ENCODE peak calls at places on chromosome 3, in eight cellular contexts. Z, C, Q, X, J, O, R and T are unnamed samples.

GRCh38 chr3:140871022-140871421 is 70.6 kb upstream of the SLC25A36 start:
- DNase-seq in O (no peak), Q (no peak), J (no peak), C (no peak), R (no peak), Z (no peak), X (no peak), T (no peak)

GRCh38 chr3:188607810-188608209 is 453.9 kb downstream of the LPP start:
- DNase-seq in R (no peak), J (no peak), X (no peak), C (no peak), Z (no peak), Q (no peak), O (no peak), T (no peak)

GRCh38 chr3:143897558-143898305 is 49.5 kb upstream of the SLC9A9 start:
- DNase-seq in X (no peak), J (no peak), Q (peak; percentile 47), O (no peak), R (no peak), Z (no peak), C (peak; percentile 41), T (no peak)

GRCh38 chr3:152073267-152073666 is 195.5 kb upstream of the MBNL1 start:
- DNase-seq in C (no peak), X (no peak), Q (no peak), O (no peak), R (no peak), J (no peak), Z (no peak), T (no peak)

GRCh38 chr3:160106905-160107861 is 118.0 kb upstream of the C3orf80 start:
- DNase-seq in J (no peak), C (no peak), Z (no peak), O (no peak), R (no peak), Q (no peak), X (no peak), T (no peak)

GRCh38 chr3:172334743-172335142 is 113.5 kb downstream of the GHSR start:
- DNase-seq in O (no peak), R (no peak), Z (no peak), J (no peak), C (peak; percentile 63), Q (no peak), X (no peak), T (no peak)

GRCh38 chr3:195068045-195068444 is 202.9 kb downstream of the XXYLT1 start:
- DNase-seq in Q (no peak), J (no peak), Z (no peak), R (no peak), C (peak; percentile 1), O (no peak), X (no peak), T (no peak)

GRCh38 chr3:179719048-179719734 is 66.4 kb downstream of the USP13 start:
- DNase-seq in C (no peak), Z (no peak), Q (no peak), X (no peak), O (no peak), R (no peak), J (no peak), T (no peak)

GRCh38 chr3:12155833-12156232 is 2.9 kb downstream of the TIMP4 start:
- DNase-seq in O (no peak), X (no peak), J (peak; percentile 31), C (peak; percentile 83), Z (no peak), Q (no peak), R (no peak), T (no peak)

GRCh38 chr3:149969945-149970715 is 565 bp downstream of the PFN2 start:
- DNase-seq in Z (peak; percentile 92), O (peak; percentile 94), C (peak; percentile 79), X (peak; percentile 81), J (peak; percentile 29), R (peak; percentile 80), Q (peak; percentile 90), T (peak; percentile 78)

GRCh38 chr3:14810070-14810732 is 8.6 kb upstream of the FGD5 start:
- DNase-seq in X (no peak), Z (no peak), C (no peak), J (no peak), Q (peak; percentile 73), O (no peak), R (no peak), T (no peak)

GRCh38 chr3:48305396-48305795 is 28.1 kb downstream of the SPINK8 start:
- DNase-seq in Q (no peak), O (no peak), J (no peak), R (no peak), X (no peak), C (peak; percentile 25), Z (no peak), T (no peak)

GRCh38 chr3:27312044-27312668 is 57.0 kb downstream of the NEK10 start:
- DNase-seq in C (peak; percentile 65), X (no peak), J (peak; percentile 59), O (no peak), R (no peak), Q (peak; percentile 51), Z (peak; percentile 57), T (no peak)

GRCh38 chr3:171815977-171816595 is 5.8 kb upstream of the PLD1 start:
- DNase-seq in C (no peak), Q (no peak), Z (no peak), J (no peak), O (no peak), X (no peak), R (no peak), T (no peak)

GRCh38 chr3:41369838-41370237 is 170.5 kb downstream of the CTNNB1 start:
- DNase-seq in Q (no peak), O (no peak), C (no peak), J (no peak), X (no peak), Z (no peak), R (no peak), T (no peak)

GRCh38 chr3:167908745-167909442 is 173.4 kb downstream of the SERPINI1 start:
- DNase-seq in O (no peak), J (no peak), Z (no peak), C (no peak), Q (no peak), X (no peak), R (no peak), T (no peak)

GRCh38 chr3:167909443-167910287 is 174.1 kb downstream of the SERPINI1 start:
- DNase-seq in J (no peak), X (no peak), O (no peak), Z (no peak), C (no peak), R (no peak), Q (no peak), T (no peak)

GRCh38 chr3:167918686-167919085 is 177.0 kb downstream of the GOLIM4 start:
- DNase-seq in O (no peak), X (no peak), J (no peak), R (no peak), C (no peak), Z (no peak), Q (no peak), T (no peak)

GRCh38 chr3:167917969-167918368 is 177.8 kb downstream of the GOLIM4 start:
- DNase-seq in O (no peak), C (no peak), J (no peak), X (no peak), R (no peak), Z (no peak), Q (no peak), T (no peak)

DNA sequence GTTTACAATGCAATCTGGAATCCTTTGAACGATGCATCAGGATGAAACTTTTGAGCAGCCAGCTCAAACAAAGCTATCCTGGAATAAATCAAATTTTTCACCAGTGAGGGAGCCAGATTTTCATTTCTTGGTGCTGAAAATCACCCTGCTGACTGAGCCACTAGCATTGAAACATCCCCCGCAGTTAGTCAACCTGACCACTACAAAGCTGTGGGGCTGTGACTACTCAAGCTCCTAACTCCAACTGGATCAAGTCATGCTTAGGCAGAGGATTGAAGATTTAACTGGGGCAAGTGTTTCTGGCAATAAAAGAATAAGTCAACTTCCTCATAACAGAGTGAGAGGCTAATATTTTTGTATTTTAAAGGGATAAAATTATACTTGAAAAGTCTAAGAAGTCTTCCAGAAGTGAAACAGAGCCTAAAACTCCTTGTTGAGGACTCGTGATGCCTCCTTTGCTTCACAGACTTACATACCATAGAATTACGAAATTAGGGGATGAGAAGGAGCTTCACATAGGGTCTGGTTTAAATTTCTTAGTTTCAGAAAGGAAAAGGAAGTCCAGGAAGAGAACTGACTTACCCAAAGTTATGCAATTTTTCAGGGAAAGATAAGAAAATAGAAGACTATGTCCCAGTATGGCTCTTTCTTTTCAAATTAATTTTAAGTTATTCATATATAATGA is 177.8 kb downstream of the SERPINI1 start:
- DNase-seq in X (no peak), C (peak; percentile 12), O (no peak), R (no peak), J (peak; percentile 2), Q (peak; percentile 48), Z (no peak), T (no peak)
- TF ChIP-seq CTCF in X (no peak), C (peak; percentile 3), O (no peak), R (peak; percentile 30), J (no peak), Q (peak; percentile 32), Z (no peak), T (no peak)

DNA sequence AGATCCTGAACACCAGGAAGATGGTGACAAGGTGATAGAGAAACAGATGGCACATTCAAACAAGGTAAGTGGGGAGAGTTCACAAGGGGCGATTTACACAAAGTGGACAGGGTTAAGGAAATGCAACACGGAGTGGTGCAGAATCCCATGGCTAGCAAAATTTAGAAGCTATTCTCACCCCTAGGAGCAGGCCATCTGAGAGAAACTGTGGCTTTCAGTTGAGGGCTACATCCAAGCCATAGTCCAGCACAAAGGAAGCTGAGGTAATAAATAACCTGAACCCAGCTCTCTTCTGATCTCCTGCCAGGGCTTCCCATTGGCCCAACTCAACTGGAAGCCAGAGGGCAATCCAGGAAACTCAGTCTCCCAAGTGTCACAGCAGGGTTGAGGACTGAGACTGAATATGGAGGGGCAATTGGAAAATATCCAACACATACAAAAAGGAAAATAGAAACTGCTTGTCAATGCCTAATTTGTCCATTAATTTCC is 1.2 kb upstream of the ZNF445 start:
- DNase-seq in X (no peak), Z (no peak), J (no peak), C (no peak), O (no peak), R (no peak), Q (no peak), T (no peak)
- TF ChIP-seq CTCF in X (no peak), Z (no peak), J (no peak), C (no peak), O (no peak), R (no peak), Q (no peak), T (no peak)

DNA sequence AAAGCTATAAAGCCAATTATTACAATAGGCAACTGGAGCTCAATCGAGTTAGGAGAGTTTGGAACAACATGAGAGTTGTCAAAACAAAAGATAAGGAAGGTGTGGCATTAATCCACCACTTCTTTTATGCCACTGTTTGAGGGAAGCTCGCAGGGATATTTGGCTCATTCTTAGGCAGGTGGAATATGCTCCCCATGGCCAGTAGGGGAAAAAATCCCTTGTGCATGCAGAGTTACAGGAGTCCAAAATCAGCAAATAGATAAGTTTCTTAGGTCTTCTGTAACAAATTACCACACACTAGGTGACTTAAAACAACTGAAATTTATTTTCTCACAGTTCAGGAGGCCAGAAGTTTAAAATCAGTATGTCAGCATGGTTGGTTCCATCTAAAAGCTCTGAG is 135.4 kb upstream of the SYNPR start:
- DNase-seq in R (no peak), J (no peak), O (no peak), C (no peak), Q (no peak), X (no peak), Z (no peak), T (no peak)
- TF ChIP-seq CTCF in R (peak; percentile 30), J (no peak), O (no peak), C (peak; percentile 1), Q (no peak), X (no peak), Z (no peak), T (no peak)

GRCh38 chr3:125050486-125051172 is 5.2 kb downstream of the HEG1 start:
- DNase-seq in R (no peak), C (no peak), Q (no peak), Z (no peak), J (no peak), O (no peak), X (no peak), T (no peak)
- TF ChIP-seq CTCF in R (no peak), C (peak; percentile 10), Q (no peak), Z (no peak), J (no peak), O (no peak), X (no peak), T (no peak)